ENCODE peak calls at places on chromosomes 5 and 9, in four cellular contexts. P is heart right ventricle, L is GM23338, R is WERI-Rb-1. B is an unnamed sample.

GRCh38 chr5:10423009-10423408 is 18.7 kb upstream of the ROPN1L start:
- DNase-seq in L (peak; percentile 18), R (no peak), P (no peak), B (no peak)

GRCh38 chr5:141742866-141743651 is 61.0 kb upstream of the ARAP3 start:
- DNase-seq in R (peak; percentile 35), P (no peak), L (peak; percentile 91), B (no peak)

GRCh38 chr9:87594218-87594617 is 96.6 kb downstream of the DAPK1 start:
- DNase-seq in R (no peak), P (no peak), L (no peak), B (peak; percentile 83)

GRCh38 chr5:175025046-175025445 is 300.7 kb downstream of the MSX2 start:
- DNase-seq in L (no peak), R (no peak), P (no peak), B (no peak)

GRCh38 chr9:114465906-114466900 is 39.1 kb downstream of the WHRN start:
- DNase-seq in R (no peak), P (no peak), L (no peak), B (no peak)

GRCh38 chr5:179885491-179886090 is 22.1 kb downstream of the TBC1D9B start:
- DNase-seq in L (no peak), P (no peak), R (no peak), B (no peak)

GRCh38 chr5:79488775-79489174 is 25.2 kb downstream of the HOMER1 start:
- DNase-seq in R (no peak), L (no peak), P (no peak), B (no peak)

GRCh38 chr5:96721351-96721970 is 59.3 kb downstream of the CAST start:
- DNase-seq in L (no peak), P (no peak), R (peak; percentile 86), B (no peak)

GRCh38 chr5:32909207-32909606 is 198.1 kb downstream of the NPR3 start:
- DNase-seq in R (no peak), L (no peak), P (no peak), B (no peak)

GRCh38 chr5:31706186-31706585 is 67.3 kb downstream of the PDZD2 start:
- DNase-seq in R (no peak), L (no peak), P (no peak), B (no peak)

GRCh38 chr9:124792976-124793594 is 16.2 kb downstream of the OLFML2A start:
- DNase-seq in R (peak; percentile 53), L (no peak), P (no peak), B (no peak)

GRCh38 chr9:69121155-69122085 is 52.7 kb upstream of the TJP2 start:
- DNase-seq in L (peak; percentile 89), P (peak; percentile 56), R (peak; percentile 56), B (no peak)

DNA sequence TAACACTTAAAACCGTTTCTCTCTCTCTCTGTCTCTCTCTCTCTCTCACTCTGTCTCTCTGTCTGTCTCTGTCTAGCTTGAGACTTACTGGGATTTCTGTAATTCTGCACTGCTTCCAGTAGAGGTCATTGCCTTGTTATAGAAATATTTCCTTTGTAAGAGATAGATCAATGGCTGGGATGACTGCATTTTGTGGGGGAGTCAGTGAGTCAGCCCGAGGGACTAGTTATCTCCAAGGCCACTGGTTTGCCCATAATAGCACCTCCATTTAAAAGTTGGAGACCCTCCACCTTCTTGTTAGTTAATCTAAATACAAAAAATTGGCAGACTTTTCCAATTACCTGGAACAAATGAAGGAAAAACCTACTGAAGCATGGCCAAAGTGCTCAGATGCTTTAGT is 547.2 kb downstream of the LRRC70 start:
- DNase-seq in R (peak; percentile 7), P (no peak), L (peak; percentile 62), B (peak; percentile 64)
- TF ChIP-seq CTCF in R (peak; percentile 45), P (peak; percentile 41), L (peak; percentile 60), B (peak; percentile 74)

DNA sequence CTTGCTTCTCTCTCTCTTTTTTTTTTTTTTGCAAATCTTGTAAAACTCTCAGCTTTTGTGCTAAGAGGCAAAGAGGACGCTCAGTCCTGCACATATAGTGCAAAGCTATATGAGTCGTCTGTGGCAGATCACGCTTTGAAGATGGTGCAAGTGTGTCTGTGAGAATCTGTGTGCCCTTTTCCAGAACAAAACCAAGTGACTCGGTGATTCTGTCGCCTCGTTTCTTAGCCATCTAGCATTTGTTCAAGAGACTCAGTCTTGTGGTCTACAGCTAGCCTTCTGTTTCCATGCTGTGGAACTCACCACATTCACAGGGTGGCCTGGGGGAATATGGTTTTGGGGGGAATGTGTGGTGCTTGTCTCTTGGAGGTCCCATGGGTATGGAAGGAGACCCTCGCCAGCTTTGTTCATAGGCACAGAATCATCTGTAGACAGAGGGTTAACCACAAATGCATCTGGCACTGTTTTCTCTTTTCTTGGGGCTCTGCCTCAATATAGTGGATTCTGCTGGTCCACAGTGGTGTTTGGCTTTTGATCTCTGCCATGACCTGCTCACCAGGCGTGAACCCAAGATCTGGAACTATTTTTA is 82.1 kb downstream of the C9orf152 start:
- DNase-seq in P (no peak), L (no peak), R (no peak), B (no peak)
- H3K4me3 ChIP-seq in P (peak overlapping the region; percentile 53), L (no peak overlapping the region), R (no peak overlapping the region), B (peak overlapping the region; percentile 53)

GRCh38 chr5:94391996-94392395 is 226.4 kb downstream of the KIAA0825 start:
- DNase-seq in L (peak; percentile 23), P (no peak), R (no peak), B (no peak)

GRCh38 chr5:94389515-94389899 is 228.9 kb downstream of the KIAA0825 start:
- DNase-seq in P (no peak), L (no peak), R (no peak), B (no peak)

GRCh38 chr5:94385767-94386166 is 232.6 kb downstream of the KIAA0825 start:
- DNase-seq in L (peak; percentile 57), P (no peak), R (no peak), B (no peak)

GRCh38 chr5:94388773-94389514 is 229.5 kb downstream of the KIAA0825 start:
- DNase-seq in P (no peak), R (no peak), L (no peak), B (no peak)
- TF ChIP-seq CTCF in P (no peak), R (no peak), L (no peak), B (no peak)

GRCh38 chr5:59769041-59769360 is 124.5 kb downstream of the PDE4D start:
- DNase-seq in L (no peak), P (no peak), R (no peak), B (no peak)
- H3K4me3 ChIP-seq in L (peak overlapping the region; percentile 68), P (peak overlapping the region; percentile 60), R (peak overlapping the region; percentile 59), B (peak overlapping the region; percentile 75)

DNA sequence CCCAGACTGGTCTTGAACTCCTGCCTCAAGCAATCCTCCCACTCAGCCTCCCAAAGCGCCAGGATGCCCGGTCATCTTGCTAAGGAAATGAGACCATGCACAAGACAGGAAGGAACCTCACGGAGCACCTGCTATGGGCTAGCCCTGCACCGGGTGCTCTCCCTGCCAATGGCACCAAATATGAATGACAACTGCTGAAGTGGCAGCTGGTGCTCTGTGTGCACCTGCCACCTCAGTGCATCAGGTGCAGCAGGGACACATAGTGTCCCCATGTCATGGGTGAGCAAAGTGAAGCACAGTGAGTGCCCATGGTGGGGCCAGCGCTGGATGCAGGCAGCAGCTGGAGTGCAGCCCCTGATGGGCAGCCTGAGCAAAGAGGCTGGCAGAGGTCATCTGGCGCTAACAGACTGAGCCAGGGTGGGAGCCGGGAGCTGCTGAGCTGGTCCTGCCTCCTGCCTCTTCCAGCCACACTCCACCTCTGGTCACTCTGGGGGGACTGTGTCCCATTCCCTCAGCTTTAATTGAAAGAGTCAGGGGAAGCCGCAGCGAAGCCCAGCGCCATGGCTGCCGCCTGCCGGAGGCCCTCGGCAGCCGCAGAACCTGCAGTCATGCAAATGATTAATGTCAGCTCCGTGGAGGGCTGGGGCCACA is 46.4 kb downstream of the BARX1 start:
- DNase-seq in L (no peak), P (no peak), R (no peak), B (no peak)
- TF ChIP-seq CTCF in L (no peak), P (no peak), R (no peak), B (no peak)

GRCh38 chr5:76546497-76547102 is 76.6 kb downstream of the F2RL2 start:
- DNase-seq in R (no peak), P (no peak), L (no peak), B (no peak)
- H3K4me3 ChIP-seq in R (no peak overlapping the region), P (no peak overlapping the region), L (no peak overlapping the region), B (no peak overlapping the region)

GRCh38 chr9:121048618-121049017 is 1.5 kb downstream of the C5 start:
- DNase-seq in P (no peak), R (no peak), L (peak; percentile 32), B (no peak)
- TF ChIP-seq CTCF in P (no peak), R (no peak), L (no peak), B (no peak)

B was measured in epithelial cell of proximal tubule.